ENCODE peak calls at places on chromosomes 12 and 14, in six cellular contexts. I, G, C, U, A and J are unnamed samples.

GRCh38 chr12:42564540-42564939 is 25.0 kb downstream of the PRICKLE1 start:
- DNase-seq in I (no peak), G (no peak), C (no peak), U (no peak), A (no peak), J (no peak)

GRCh38 chr12:75921687-75922289 is 109.8 kb downstream of the PHLDA1 start:
- DNase-seq in I (no peak), G (no peak), C (no peak), U (no peak), A (no peak), J (no peak)

GRCh38 chr14:87615822-87616679 is 376.9 kb downstream of the GALC start:
- DNase-seq in I (peak), G (peak), C (no peak), U (peak), A (no peak), J (no peak)

GRCh38 chr12:84986586-84986985 is 49.5 kb downstream of the TSPAN19 start:
- DNase-seq in I (no peak), G (no peak), C (no peak), U (no peak), A (no peak), J (no peak)

GRCh38 chr12:6272300-6273208 is 37.9 kb upstream of the PLEKHG6 start:
- DNase-seq in I (no peak), G (peak), C (no peak), U (peak), A (no peak), J (no peak)

GRCh38 chr14:99268776-99269510 is 3.1 kb downstream of the BCL11B start:
- DNase-seq in I (no peak), G (peak), C (no peak), U (no peak), A (no peak), J (no peak)

GRCh38 chr12:93130371-93131049 is 201.4 kb upstream of the EEA1 start:
- DNase-seq in I (no peak), G (no peak), C (no peak), U (no peak), A (no peak), J (no peak)

GRCh38 chr14:106129274-106129673 is 602.9 kb downstream of the TMEM121 start:
- DNase-seq in I (no peak), G (no peak), C (no peak), U (no peak), A (no peak), J (no peak)

GRCh38 chr12:46242569-46242968 is 26.3 kb downstream of the SLC38A1 start:
- DNase-seq in I (no peak), G (no peak), C (no peak), U (no peak), A (no peak), J (no peak)

GRCh38 chr14:94540031-94540794 is 21.0 kb upstream of the SERPINA4 start:
- DNase-seq in I (no peak), G (no peak), C (peak), U (no peak), A (no peak), J (peak)

GRCh38 chr14:102622262-102622885 is 29.9 kb downstream of the RCOR1 start:
- DNase-seq in I (no peak), G (peak), C (no peak), U (no peak), A (no peak), J (no peak)

GRCh38 chr12:131098178-131098981 is 144.7 kb downstream of the ADGRD1 start:
- DNase-seq in I (no peak), G (no peak), C (no peak), U (no peak), A (no peak), J (peak)

GRCh38 chr12:51863921-51864700 is 15.6 kb upstream of the FIGNL2 start:
- DNase-seq in I (no peak), G (peak), C (no peak), U (peak), A (no peak), J (no peak)

GRCh38 chr14:55571125-55571889 is 8.7 kb upstream of the KTN1 start:
- DNase-seq in I (no peak), G (no peak), C (no peak), U (no peak), A (no peak), J (no peak)

GRCh38 chr14:55568618-55569017 is 11.4 kb upstream of the KTN1 start:
- DNase-seq in I (no peak), G (no peak), C (no peak), U (no peak), A (no peak), J (no peak)

GRCh38 chr14:55574988-55575387 is 5.0 kb upstream of the KTN1 start:
- DNase-seq in I (no peak), G (no peak), C (no peak), U (no peak), A (no peak), J (no peak)

GRCh38 chr14:55577229-55577628 is 2.8 kb upstream of the KTN1 start:
- DNase-seq in I (no peak), G (no peak), C (no peak), U (no peak), A (no peak), J (no peak)

DNA sequence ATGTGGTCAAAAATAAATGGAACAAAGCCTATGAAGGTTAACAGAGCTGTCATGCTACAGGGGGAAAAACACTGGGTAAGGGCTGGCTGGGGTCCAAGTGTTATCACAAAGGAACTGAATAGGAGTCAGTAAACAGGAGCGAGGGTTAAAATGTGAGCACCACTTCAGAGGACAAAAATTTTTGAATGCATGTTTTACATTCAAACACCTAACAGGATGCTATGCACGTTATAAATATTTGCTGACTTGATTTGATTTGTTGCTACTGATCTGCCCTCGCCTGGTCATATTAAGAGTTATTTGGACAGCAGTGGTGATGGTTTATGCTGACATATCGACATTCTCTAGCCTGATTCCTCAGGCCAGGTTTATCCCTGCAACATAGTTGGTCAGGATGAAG is 7.4 kb upstream of the KTN1 start:
- DNase-seq in I (no peak), G (no peak), C (no peak), U (no peak), A (no peak), J (no peak)
- TF ChIP-seq CTCF in I (peak), G (no peak), C (no peak), U (no peak), A (no peak), J (no peak)

GRCh38 chr14:79516009-79516408 is 695.3 kb downstream of the DIO2 start:
- DNase-seq in I (no peak), G (peak), C (no peak), U (no peak), A (no peak), J (no peak)
- TF ChIP-seq CTCF in I (no peak), G (no peak), C (no peak), U (no peak), A (no peak), J (no peak)

GRCh38 chr14:59510957-59511356 is 26.6 kb downstream of the JKAMP start:
- DNase-seq in I (no peak), G (no peak), C (no peak), U (no peak), A (no peak), J (no peak)

GRCh38 chr14:59510001-59510400 is 25.7 kb downstream of the JKAMP start:
- DNase-seq in I (no peak), G (no peak), C (no peak), U (no peak), A (no peak), J (no peak)

GRCh38 chr14:59507752-59508103 is 23.4 kb downstream of the JKAMP start:
- DNase-seq in I (no peak), G (peak), C (no peak), U (no peak), A (no peak), J (no peak)

GRCh38 chr14:59509101-59509500 is 24.8 kb downstream of the JKAMP start:
- DNase-seq in I (no peak), G (no peak), C (no peak), U (no peak), A (no peak), J (no peak)

DNA sequence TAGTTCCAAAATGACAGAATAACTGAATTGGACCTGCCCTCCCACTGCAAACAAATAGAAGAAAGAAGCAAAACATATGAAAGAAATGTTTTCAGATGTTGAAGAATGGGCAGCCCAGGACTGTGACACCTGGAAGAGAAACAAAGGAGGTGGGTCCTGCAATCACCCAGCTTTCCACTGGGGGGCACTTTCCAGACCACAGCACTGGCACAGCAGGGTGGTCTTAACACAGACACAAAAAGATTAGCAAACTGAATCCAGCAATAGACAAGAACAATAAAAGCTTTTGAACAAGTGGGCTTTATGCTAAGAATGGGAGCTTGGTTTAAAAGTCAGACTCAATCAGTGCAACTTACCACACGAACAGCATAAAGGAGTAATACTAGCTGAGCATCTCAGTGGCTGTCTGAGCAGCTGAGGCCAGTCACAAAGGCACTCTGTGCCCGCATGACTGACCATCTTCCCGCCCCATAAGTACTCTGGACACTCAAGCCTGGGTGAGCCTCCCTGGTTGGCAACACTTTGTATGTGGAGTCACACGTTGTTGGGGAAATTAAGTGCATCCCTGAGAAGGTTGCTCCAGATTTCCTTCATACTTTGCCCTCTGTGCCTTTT is 27.7 kb downstream of the JKAMP start:
- DNase-seq in I (no peak), G (peak), C (no peak), U (no peak), A (no peak), J (no peak)
- TF ChIP-seq CTCF in I (peak), G (peak), C (peak), U (peak), A (no peak), J (peak)

GRCh38 chr12:105363890-105364289 is 33.4 kb downstream of the C12orf75 start:
- DNase-seq in I (no peak), G (no peak), C (no peak), U (no peak), A (no peak), J (no peak)

GRCh38 chr12:105365231-105365630 is 34.7 kb downstream of the C12orf75 start:
- DNase-seq in I (no peak), G (no peak), C (no peak), U (no peak), A (no peak), J (no peak)

GRCh38 chr12:105368047-105368646 is 37.7 kb downstream of the C12orf75 start:
- DNase-seq in I (no peak), G (peak), C (no peak), U (no peak), A (no peak), J (no peak)

GRCh38 chr12:105369014-105369413 is 38.5 kb downstream of the C12orf75 start:
- DNase-seq in I (no peak), G (no peak), C (no peak), U (no peak), A (no peak), J (no peak)
- TF ChIP-seq CTCF in I (no peak), G (no peak), C (no peak), U (no peak), A (no peak), J (peak)

GRCh38 chr12:59695379-59695778 is 99.5 kb downstream of the SLC16A7 start:
- DNase-seq in I (no peak), G (no peak), C (no peak), U (no peak), A (no peak), J (no peak)

GRCh38 chr12:59689776-59690175 is 93.9 kb downstream of the SLC16A7 start:
- DNase-seq in I (no peak), G (peak), C (no peak), U (no peak), A (no peak), J (no peak)
- TF ChIP-seq CTCF in I (no peak), G (no peak), C (no peak), U (no peak), A (no peak), J (no peak)

GRCh38 chr14:36207500-36207899 is 31.0 kb upstream of the PTCSC3 start:
- DNase-seq in I (no peak), G (peak), C (no peak), U (no peak), A (no peak), J (no peak)
- TF ChIP-seq CTCF in I (no peak), G (peak), C (peak), U (peak), A (no peak), J (peak)

GRCh38 chr12:11228268-11228879 is 41.1 kb downstream of the PRB3 start:
- DNase-seq in I (no peak), G (peak), C (no peak), U (peak), A (no peak), J (no peak)
- TF ChIP-seq CTCF in I (peak), G (peak), C (no peak), U (peak), A (no peak), J (peak)

GRCh38 chr12:47744005-47744651 is 14.6 kb downstream of the RAPGEF3 start:
- DNase-seq in I (no peak), G (peak), C (no peak), U (peak), A (no peak), J (no peak)
- TF ChIP-seq CTCF in I (peak), G (peak), C (peak), U (peak), A (no peak), J (peak)

GRCh38 chr14:91142214-91142668 is 28.4 kb downstream of the DGLUCY start:
- DNase-seq in I (no peak), G (no peak), C (no peak), U (no peak), A (no peak), J (no peak)

GRCh38 chr14:91146661-91147060 is 32.8 kb downstream of the DGLUCY start:
- DNase-seq in I (peak), G (no peak), C (no peak), U (no peak), A (no peak), J (no peak)

GRCh38 chr14:91145396-91146160 is 31.7 kb downstream of the DGLUCY start:
- DNase-seq in I (no peak), G (no peak), C (no peak), U (no peak), A (no peak), J (no peak)

GRCh38 chr14:91143862-91144261 is 30.0 kb downstream of the DGLUCY start:
- DNase-seq in I (no peak), G (no peak), C (no peak), U (no peak), A (no peak), J (no peak)

GRCh38 chr14:91144425-91145145 is 30.7 kb downstream of the DGLUCY start:
- DNase-seq in I (no peak), G (no peak), C (no peak), U (no peak), A (no peak), J (no peak)
- TF ChIP-seq CTCF in I (no peak), G (no peak), C (no peak), U (no peak), A (no peak), J (no peak)